ENCODE peak calls at places on chromosomes 11 and 22, in ten cellular contexts. H is Panc1, Q is thoracic aorta, W is transverse colon, E is body of pancreas, N is upper lobe of right lung, P is uterus, V is sigmoid colon, B is adrenal gland, Y is left ventricle myocardium inferior. S is an unnamed sample.
A peak's percentile ranks its signal among the peaks of the same experiment; 100 is the strongest.

GRCh38 chr11:123653405-123653996 is 923 bp downstream of the SCN3B start:
- DNase-seq in H (no peak), Q (no peak), W (no peak), E (no peak), N (no peak), P (no peak), V (no peak), B (no peak), Y (no peak), S (no peak)

GRCh38 chr11:68358416-68358815 is 46.0 kb downstream of the LRP5 start:
- DNase-seq in H (no peak), Q (no peak), W (no peak), E (no peak), N (no peak), P (no peak), V (no peak), B (no peak), Y (no peak), S (no peak)

GRCh38 chr11:12284321-12285050 is 92.9 kb upstream of the PARVA start:
- DNase-seq in H (no peak), Q (no peak), W (no peak), E (no peak), N (no peak), P (no peak), V (no peak), B (no peak), Y (no peak), S (no peak)

GRCh38 chr11:108571001-108571400 is 22.6 kb downstream of the EXPH5 start:
- DNase-seq in H (no peak), Q (no peak), W (peak; percentile 66), E (no peak), N (no peak), P (no peak), V (no peak), B (no peak), Y (no peak), S (no peak)

GRCh38 chr11:102850973-102851745 is 7.8 kb upstream of the MMP3 start:
- DNase-seq in H (no peak), Q (no peak), W (peak; percentile 15), E (no peak), N (no peak), P (no peak), V (no peak), B (no peak), Y (no peak), S (no peak)

GRCh38 chr22:29744902-29745301 is 21.9 kb downstream of the ZMAT5 start:
- DNase-seq in H (no peak), Q (no peak), W (peak; percentile 16), E (no peak), N (no peak), P (no peak), V (no peak), B (no peak), Y (no peak), S (no peak)

GRCh38 chr11:119371067-119371601 is 10.4 kb downstream of the USP2 start:
- DNase-seq in H (no peak), Q (no peak), W (no peak), E (no peak), N (peak; percentile 21), P (no peak), V (no peak), B (no peak), Y (no peak), S (no peak)

GRCh38 chr11:1549355-1550330 is 22.4 kb downstream of the DUSP8 start:
- DNase-seq in H (no peak), Q (no peak), W (no peak), E (no peak), N (no peak), P (no peak), V (no peak), B (no peak), Y (no peak), S (peak; percentile 16)

GRCh38 chr11:19525714-19526113 is 186.9 kb upstream of the NAV2 start:
- DNase-seq in H (no peak), Q (no peak), W (no peak), E (no peak), N (no peak), P (no peak), V (no peak), B (no peak), Y (no peak), S (no peak)

GRCh38 chr11:119759324-119759723 is 30.3 kb upstream of the NECTIN1 start:
- DNase-seq in H (no peak), Q (no peak), W (no peak), E (no peak), N (peak; percentile 34), P (no peak), V (no peak), B (no peak), Y (no peak), S (no peak)

GRCh38 chr11:46930089-46930488 is 6.5 kb upstream of the CSTPP1 start:
- DNase-seq in H (no peak), Q (no peak), W (peak; percentile 49), E (peak; percentile 52), N (no peak), P (no peak), V (no peak), B (no peak), Y (no peak), S (no peak)

GRCh38 chr22:47782461-47783075 is 1020.1 kb downstream of the TBC1D22A start:
- DNase-seq in H (no peak), Q (no peak), W (no peak), E (no peak), N (no peak), P (no peak), V (no peak), B (no peak), Y (no peak), S (no peak)

GRCh38 chr22:47781427-47782111 is 1019.1 kb downstream of the TBC1D22A start:
- DNase-seq in H (no peak), Q (no peak), W (no peak), E (no peak), N (no peak), P (no peak), V (no peak), B (no peak), Y (no peak), S (no peak)

GRCh38 chr22:47784991-47785390 is 1022.5 kb downstream of the TBC1D22A start:
- DNase-seq in H (no peak), Q (no peak), W (no peak), E (no peak), N (no peak), P (no peak), V (no peak), B (no peak), Y (no peak), S (no peak)

GRCh38 chr22:47784367-47784983 is 1022.0 kb downstream of the TBC1D22A start:
- DNase-seq in H (no peak), Q (no peak), W (no peak), E (no peak), N (no peak), P (no peak), V (no peak), B (no peak), Y (no peak), S (no peak)

DNA sequence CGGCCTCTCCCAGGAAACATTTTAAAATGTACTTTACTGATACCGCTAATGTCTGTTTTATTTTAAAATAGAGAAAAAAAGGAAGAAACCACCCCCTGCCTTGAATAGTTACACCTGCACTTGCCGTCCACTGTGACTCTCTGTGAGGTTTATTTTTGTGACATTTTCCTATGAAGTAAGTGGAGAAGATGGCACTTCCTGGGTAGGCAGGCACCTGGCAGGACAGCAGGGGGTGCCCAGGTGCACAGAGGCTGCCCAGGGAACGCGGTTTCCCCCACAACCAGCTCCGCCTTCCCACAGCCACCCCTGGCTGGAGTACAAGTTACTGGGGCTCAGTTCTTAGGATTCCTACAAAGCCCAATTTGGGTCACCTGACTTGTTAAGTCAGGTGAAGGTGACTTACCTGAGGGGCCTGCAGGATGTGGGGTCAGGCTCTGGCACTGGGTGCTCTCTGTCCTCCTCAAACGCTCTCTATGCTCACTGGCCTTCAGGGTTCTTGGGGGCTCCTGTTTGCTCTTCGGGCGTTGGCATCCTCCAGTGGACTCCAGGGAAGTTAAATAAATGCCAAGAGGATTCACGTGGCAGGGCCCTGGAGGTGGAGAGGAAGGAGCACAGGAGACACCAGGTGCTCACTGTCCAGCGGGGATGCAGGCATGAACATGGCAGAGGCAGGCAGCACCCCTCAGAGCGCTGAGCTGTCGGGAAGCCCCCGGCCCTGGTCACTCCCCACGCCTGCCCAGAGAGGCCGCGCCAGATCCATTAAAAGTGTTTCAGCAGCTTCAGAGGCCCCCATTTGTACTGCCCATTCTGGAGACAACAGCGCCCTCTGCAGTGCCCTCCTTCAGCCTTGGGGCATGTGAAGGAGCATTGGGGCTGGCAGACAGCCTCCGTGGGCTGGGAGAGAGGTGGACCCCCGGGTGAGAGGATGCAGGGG is 1021.2 kb downstream of the TBC1D22A start:
- DNase-seq in H (no peak), Q (no peak), W (no peak), E (no peak), N (no peak), P (no peak), V (no peak), B (no peak), Y (no peak), S (no peak)
- TF ChIP-seq CTCF in H (no peak), Q (no peak), W (no peak), E (no peak), N (no peak), P (no peak), V (no peak), B (no peak), Y (no peak), S (no peak)

GRCh38 chr11:44374001-44374400 is 64.1 kb upstream of the ALX4 start:
- DNase-seq in H (no peak), Q (no peak), W (no peak), E (no peak), N (no peak), P (no peak), V (no peak), B (no peak), Y (no peak), S (no peak)
- H3K4me1 ChIP-seq in H (no peaks in the 10 kb centered on the region), Q (no peaks in the 10 kb centered on the region), W (no peaks in the 10 kb centered on the region), E (no peaks in the 10 kb centered on the region), N (no peaks in the 10 kb centered on the region), P (no peaks in the 10 kb centered on the region), V (no peaks in the 10 kb centered on the region), B (no peaks in the 10 kb centered on the region), Y (no peaks in the 10 kb centered on the region), S (no peaks in the 10 kb centered on the region)

DNA sequence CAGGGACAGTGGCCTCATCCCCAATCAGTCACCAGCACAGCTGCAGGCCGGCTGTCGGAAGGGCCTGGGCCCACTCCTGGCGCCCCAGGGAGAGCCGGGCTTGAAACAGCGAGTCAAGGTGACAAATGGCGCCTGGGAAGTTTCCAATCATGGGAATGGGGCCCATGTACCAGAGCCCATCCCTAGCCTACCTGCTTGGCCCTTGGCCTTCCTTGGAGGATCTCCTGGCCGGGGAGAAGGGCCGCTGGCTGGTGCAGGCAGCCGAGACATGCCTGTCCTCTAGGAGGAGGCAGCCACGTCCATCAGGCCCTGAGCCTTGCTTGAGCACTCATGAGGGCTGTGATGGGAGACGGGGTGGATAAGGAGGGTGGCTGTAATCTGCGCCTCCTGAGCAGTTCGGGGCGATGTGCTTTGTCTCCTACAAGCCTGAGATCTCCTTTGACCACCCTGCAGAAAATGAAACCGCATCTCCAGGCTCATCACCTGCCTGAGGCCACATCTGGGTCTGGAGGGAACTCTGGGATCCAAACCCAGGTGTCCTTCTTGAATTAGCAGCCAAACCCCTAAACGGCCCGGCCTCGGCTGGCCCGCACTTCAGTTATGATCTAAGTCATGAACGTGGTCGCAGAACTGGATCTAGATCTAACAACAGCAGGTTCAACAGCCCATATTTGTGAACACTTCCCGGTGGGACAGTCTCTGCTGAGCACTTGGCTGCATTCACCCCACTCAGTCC is 862.0 kb downstream of the TBC1D22A start:
- DNase-seq in H (no peak), Q (no peak), W (no peak), E (no peak), N (peak; percentile 35), P (no peak), V (peak; percentile 46), B (no peak), Y (no peak), S (no peak)
- H3K9me3 ChIP-seq in H (no peaks in the 10 kb centered on the region), Q (no peaks in the 10 kb centered on the region), W (no peaks in the 10 kb centered on the region), E (no peaks in the 10 kb centered on the region), N (no peaks in the 10 kb centered on the region), P (no peaks in the 10 kb centered on the region), V (no peaks in the 10 kb centered on the region), B (no peaks in the 10 kb centered on the region), Y (no peaks in the 10 kb centered on the region), S (no peaks in the 10 kb centered on the region)

GRCh38 chr22:23984430-23984829 is 4.5 kb downstream of the GSTT2 start:
- DNase-seq in H (no peak), Q (no peak), W (no peak), E (no peak), N (peak; percentile 42), P (no peak), V (no peak), B (peak; percentile 51), Y (no peak), S (no peak)
- TF ChIP-seq CTCF in H (no peak), Q (peak; percentile 52), W (no peak), E (peak; percentile 42), N (peak; percentile 68), P (peak; percentile 41), V (no peak), B (no peak), Y (peak; percentile 71), S (peak; percentile 50)